ENCODE peak calls at places on chromosomes 16 and 17, in nine cellular contexts. E is right atrium auricular region, Z is neural progenitor cell, B is Panc1, G is colonic mucosa, O is stomach, V is AG04450, T is heart left ventricle, C is upper lobe of left lung. D is an unnamed sample.

GRCh38 chr17:7262192-7263070 is at the start of gene CLDN7:
- DNase-seq in E (no peak), Z (peak; percentile 37), B (no peak), G (peak; percentile 96), O (peak; percentile 52), V (no peak), T (no peak), C (peak; percentile 93), D (no peak)

GRCh38 chr16:69830146-69830533 is 68.0 kb downstream of the WWP2 start:
- DNase-seq in E (no peak), Z (no peak), B (no peak), G (no peak), O (no peak), V (no peak), T (no peak), C (no peak), D (no peak)

GRCh38 chr17:7312432-7313027 is 2.6 kb downstream of the GPS2 start:
- DNase-seq in E (no peak), Z (no peak), B (no peak), G (no peak), O (no peak), V (no peak), T (no peak), C (no peak), D (no peak)

GRCh38 chr16:27378871-27379580 is 22.9 kb upstream of the IL21R start:
- DNase-seq in E (no peak), Z (no peak), B (no peak), G (no peak), O (no peak), V (no peak), T (no peak), C (no peak), D (no peak)

GRCh38 chr16:9545500-9546437 is 454.3 kb downstream of the HAPSTR1 start:
- DNase-seq in E (no peak), Z (no peak), B (no peak), G (no peak), O (no peak), V (no peak), T (no peak), C (no peak), D (no peak)

GRCh38 chr17:82647593-82648164 is 565 bp downstream of the WDR45B start:
- DNase-seq in E (no peak), Z (peak; percentile 54), B (no peak), G (peak; percentile 45), O (peak; percentile 42), V (no peak), T (no peak), C (peak; percentile 33), D (peak; percentile 15)

GRCh38 chr17:50219939-50220465 is 18.6 kb upstream of the COL1A1 start:
- DNase-seq in E (no peak), Z (peak; percentile 90), B (no peak), G (no peak), O (no peak), V (no peak), T (peak; percentile 67), C (no peak), D (peak; percentile 82)

GRCh38 chr17:35448214-35448898 is at the start of gene SLFN13:
- DNase-seq in E (peak; percentile 81), Z (peak; percentile 56), B (no peak), G (peak; percentile 80), O (peak; percentile 87), V (no peak), T (peak; percentile 87), C (peak; percentile 90), D (peak; percentile 67)

GRCh38 chr17:66755101-66755943 is 79.6 kb upstream of the CACNG5 start:
- DNase-seq in E (no peak), Z (no peak), B (no peak), G (no peak), O (no peak), V (no peak), T (no peak), C (peak; percentile 24), D (no peak)

GRCh38 chr16:55214412-55214811 is 109.6 kb upstream of the IRX6 start:
- DNase-seq in E (no peak), Z (no peak), B (no peak), G (no peak), O (no peak), V (no peak), T (no peak), C (no peak), D (no peak)

GRCh38 chr16:31216116-31216469 is 842 bp downstream of the PYDC1 start:
- DNase-seq in E (no peak), Z (no peak), B (no peak), G (no peak), O (no peak), V (no peak), T (no peak), C (no peak), D (no peak)
- H3K4me3 ChIP-seq in E (peak overlapping the region; percentile 57), Z (peak overlapping the region; percentile 51), B (peak overlapping the region; percentile 45), G (peak overlapping the region; percentile 44), O (no peak overlapping the region), V (no peak overlapping the region), T (peak overlapping the region; percentile 52), C (peak overlapping the region; percentile 59), D (peak overlapping the region; percentile 40)

GRCh38 chr16:13143551-13143950 is 242.2 kb downstream of the SHISA9 start:
- DNase-seq in E (no peak), Z (no peak), B (no peak), G (no peak), O (no peak), V (no peak), T (no peak), C (no peak), D (no peak)

GRCh38 chr16:13138528-13138927 is 237.1 kb downstream of the SHISA9 start:
- DNase-seq in E (no peak), Z (no peak), B (no peak), G (no peak), O (no peak), V (no peak), T (no peak), C (no peak), D (no peak)

GRCh38 chr16:13134843-13135242 is 233.4 kb downstream of the SHISA9 start:
- DNase-seq in E (no peak), Z (no peak), B (no peak), G (no peak), O (no peak), V (no peak), T (no peak), C (no peak), D (no peak)

GRCh38 chr16:13136896-13137295 is 235.5 kb downstream of the SHISA9 start:
- DNase-seq in E (no peak), Z (no peak), B (no peak), G (no peak), O (no peak), V (no peak), T (no peak), C (no peak), D (no peak)

GRCh38 chr16:13139661-13140241 is 238.4 kb downstream of the SHISA9 start:
- DNase-seq in E (no peak), Z (no peak), B (no peak), G (no peak), O (no peak), V (no peak), T (no peak), C (no peak), D (no peak)
- H3K27ac ChIP-seq in E (no peak overlapping the region), Z (no peak overlapping the region), B (no peak overlapping the region), G (no peak overlapping the region), O (no peak overlapping the region), V (no peak overlapping the region), T (no peak overlapping the region), C (no peak overlapping the region), D (no peak overlapping the region)

DNA sequence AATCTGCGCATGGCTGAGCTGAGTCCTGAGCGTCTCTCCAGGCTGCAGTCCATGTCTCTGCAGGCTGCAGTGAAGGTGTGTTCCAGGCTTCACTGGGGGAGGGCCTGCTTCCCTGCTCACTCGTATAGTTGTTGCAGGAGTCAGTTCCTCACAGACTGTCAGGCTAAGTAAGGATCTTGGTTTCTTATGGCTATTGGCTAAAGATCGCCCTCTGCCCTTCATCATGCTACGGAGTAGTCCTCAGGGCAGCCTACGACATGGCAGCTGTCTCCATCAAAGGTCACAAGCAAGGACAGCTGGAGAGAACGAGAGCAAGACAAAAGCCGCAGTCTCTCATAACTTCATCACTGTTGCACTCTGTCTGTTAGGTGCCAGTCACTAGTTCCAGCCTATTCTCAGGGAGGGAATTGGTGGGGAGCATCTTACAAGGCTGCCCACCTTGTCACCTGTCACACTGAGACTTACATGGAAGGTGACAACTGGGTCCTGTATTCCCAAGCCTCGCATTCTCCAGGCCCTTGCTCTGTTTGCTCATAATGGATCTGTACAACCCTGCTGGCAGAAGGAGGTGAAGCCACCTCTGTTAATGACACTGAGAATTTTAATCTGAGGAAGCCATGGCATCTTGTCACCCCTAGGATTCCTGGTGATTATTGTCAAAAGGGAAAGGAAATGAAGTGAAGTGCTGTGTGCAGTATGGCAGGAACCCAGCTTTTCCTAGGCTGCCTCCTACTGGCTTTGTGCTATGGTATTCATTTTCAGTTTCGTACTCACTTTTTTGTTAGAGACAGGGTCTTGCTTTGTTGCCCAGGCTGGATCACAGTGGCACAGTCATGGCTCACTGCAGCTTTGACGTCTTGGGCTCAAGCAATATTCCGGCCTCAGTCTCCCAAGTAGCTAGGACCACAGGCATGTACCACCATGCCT is 43.4 kb downstream of the MFSD11 start:
- DNase-seq in E (no peak), Z (no peak), B (no peak), G (peak; percentile 12), O (no peak), V (no peak), T (no peak), C (no peak), D (no peak)
- TF ChIP-seq CTCF in E (no peak), Z (no peak), B (no peak), G (no peak), O (no peak), V (no peak), T (no peak), C (no peak), D (no peak)

DNA sequence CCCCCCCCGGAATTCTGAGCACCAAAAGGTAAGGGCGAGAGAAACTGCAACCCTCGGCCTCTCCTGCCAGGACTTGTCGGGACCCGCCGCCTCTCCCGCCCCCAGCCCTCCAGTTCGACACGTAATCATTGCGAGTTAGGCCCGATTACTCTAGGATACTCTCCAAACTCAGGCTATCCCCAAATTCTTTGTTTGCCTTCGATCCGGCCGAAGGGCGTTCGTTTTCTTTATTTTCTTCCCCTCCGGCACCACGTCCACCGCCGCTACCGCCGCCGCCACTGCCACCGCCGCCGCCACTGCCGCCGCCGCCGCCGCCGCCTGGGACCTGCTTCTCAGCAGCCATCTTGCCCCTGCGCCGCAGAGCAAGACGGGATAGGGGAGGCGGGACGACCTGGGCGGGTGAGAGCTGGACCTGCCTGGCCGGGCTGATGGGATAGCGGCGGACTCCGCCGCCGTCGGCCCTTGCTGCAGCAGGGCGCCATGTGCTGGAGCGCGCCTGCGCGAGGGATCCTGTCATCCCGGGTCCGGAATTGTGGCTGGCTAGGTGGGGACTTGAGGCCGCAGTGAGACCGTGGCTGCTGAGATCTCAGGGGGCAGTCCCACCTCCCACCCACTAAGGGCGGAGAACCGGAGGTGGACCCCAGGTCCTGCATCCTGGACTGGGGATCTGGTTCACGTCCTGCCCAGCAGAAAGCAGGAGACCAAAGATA is at the start of gene SRP68:
- DNase-seq in E (peak; percentile 88), Z (peak; percentile 96), B (no peak), G (peak; percentile 95), O (peak; percentile 93), V (peak; percentile 81), T (peak; percentile 94), C (peak; percentile 96), D (peak; percentile 96)
- H3K4me3 ChIP-seq in E (peak within 1 kb of the TSS; percentile 85), Z (peak within 1 kb of the TSS; percentile 81), B (peak within 1 kb of the TSS; percentile 92), G (peak within 1 kb of the TSS; percentile 74), O (peak within 1 kb of the TSS; percentile 85), V (peak within 1 kb of the TSS; percentile 79), T (peak within 1 kb of the TSS; percentile 92), C (peak within 1 kb of the TSS; percentile 92), D (peak within 1 kb of the TSS; percentile 69)

GRCh38 chr16:48381201-48381600 is 4.0 kb downstream of the SIAH1 start:
- DNase-seq in E (no peak), Z (no peak), B (no peak), G (no peak), O (no peak), V (no peak), T (no peak), C (no peak), D (peak; percentile 52)
- H3K27ac ChIP-seq in E (no peak overlapping the region), Z (no peak overlapping the region), B (no peak overlapping the region), G (no peak overlapping the region), O (no peak overlapping the region), V (no peak overlapping the region), T (no peak overlapping the region), C (no peak overlapping the region), D (no peak overlapping the region)

D was measured in cardiac muscle cell.